ENCODE peak calls at places on chromosome 1, in ten cellular contexts. T is NCI-H1092 treated with DMSO at 0.1 percent for 48 hours; H is DMS 273 treated with DMSO at 0.1 percent for 48 hours; D is A549; M is activated CD4-positive, alpha-beta T cell treated with anti-CD3 and anti-CD28 coated beads, Interleukin-2, amount 50 U/mL, for 1 hour; B is RPMI8226; R is heart right ventricle; S is HT-29; I is GM19239; F is head of caudate nucleus. W is an unnamed sample.

GRCh38 chr1:31376374-31377134 is 3.7 kb upstream of the FABP3 start:
- DNase-seq in T (no peak), H (peak; percentile 95), D (peak; percentile 39), M (no peak), B (no peak), R (no peak), S (no peak), I (no peak), F (peak; percentile 89), W (no peak)

GRCh38 chr1:162421258-162422194 is 9.6 kb upstream of the SH2D1B start:
- DNase-seq in T (no peak), H (no peak), D (no peak), M (no peak), B (no peak), R (no peak), S (peak; percentile 58), I (no peak), F (no peak), W (no peak)

GRCh38 chr1:54979327-54979891 is 1.0 kb upstream of the TMEM61 start:
- DNase-seq in T (no peak), H (no peak), D (no peak), M (no peak), B (no peak), R (no peak), S (no peak), I (no peak), F (no peak), W (no peak)

GRCh38 chr1:206723500-206724472 is 39.1 kb downstream of the MAPKAPK2 start:
- DNase-seq in T (no peak), H (no peak), D (peak; percentile 79), M (no peak), B (no peak), R (no peak), S (no peak), I (no peak), F (no peak), W (no peak)

GRCh38 chr1:232984577-232985425 is 34.4 kb downstream of the NTPCR start:
- DNase-seq in T (no peak), H (no peak), D (no peak), M (no peak), B (no peak), R (no peak), S (no peak), I (no peak), F (peak; percentile 53), W (no peak)

GRCh38 chr1:944341-945325 is 14.4 kb downstream of the NOC2L start:
- DNase-seq in T (no peak), H (peak; percentile 95), D (peak; percentile 78), M (no peak), B (peak; percentile 56), R (peak; percentile 53), S (no peak), I (no peak), F (no peak), W (no peak)

GRCh38 chr1:147073062-147073432 is 99.2 kb downstream of the PRKAB2 start:
- DNase-seq in T (no peak), H (no peak), D (no peak), M (no peak), B (no peak), R (no peak), S (no peak), I (no peak), F (no peak), W (no peak)

GRCh38 chr1:168960595-168960994 is 145.9 kb upstream of the ATP1B1 start:
- DNase-seq in T (no peak), H (no peak), D (no peak), M (no peak), B (no peak), R (no peak), S (peak; percentile 24), I (no peak), F (peak; percentile 78), W (no peak)

GRCh38 chr1:88741413-88741812 is 57.3 kb downstream of the PKN2 start:
- DNase-seq in T (no peak), H (no peak), D (no peak), M (no peak), B (no peak), R (no peak), S (no peak), I (no peak), F (no peak), W (no peak)

W was measured in stimulated activated CD4-positive, alpha-beta T cell treated with anti-CD3 and anti-CD28 coated beads, Interleukin-2, amount 100 ng/mL, for 48 hours.